ENCODE peak calls at places on chromosomes 5 and 9, in nine cellular contexts. T is lower leg skin; M is mammary epithelial cell; E is stimulated activated CD4-positive, alpha-beta T cell treated with anti-CD3 and anti-CD28 coated beads, Interleukin-1b, Interleukin-23, amount 100 ng/mL, for 24 hours; Z is activated T-cell treated with anti-CD3 and anti-CD28 coated beads, Interleukin-2, amount 50 U/mL, for 48 hours; D is small intestine; G is GM04504; Y is GM06990; H is HCT116. U is an unnamed sample.

GRCh38 chr5:169265888-169266287 is 35.1 kb downstream of the SLIT3 start:
- DNase-seq in T (no peak), M (peak), E (no peak), Z (no peak), D (no peak), G (no peak), Y (no peak), H (no peak), U (no peak)

GRCh38 chr5:124583469-124584350 is 162.7 kb downstream of the ZNF608 start:
- DNase-seq in T (no peak), M (peak), E (no peak), Z (peak), D (peak), G (peak), Y (peak), H (peak), U (no peak)

GRCh38 chr5:170818222-170818621 is 34.7 kb downstream of the GABRP start:
- DNase-seq in T (no peak), M (no peak), E (no peak), Z (no peak), D (no peak), G (peak), Y (no peak), H (no peak), U (no peak)

GRCh38 chr9:135476981-135477380 is 2.6 kb upstream of the PPP1R26 start:
- DNase-seq in T (no peak), M (peak), E (no peak), Z (no peak), D (no peak), G (no peak), Y (no peak), H (no peak), U (no peak)

GRCh38 chr9:117919594-117919993 is 215.4 kb downstream of the TLR4 start:
- DNase-seq in T (no peak), M (no peak), E (no peak), Z (no peak), D (no peak), G (no peak), Y (no peak), H (no peak), U (no peak)

GRCh38 chr5:116492776-116493175 is 81.8 kb downstream of the SEMA6A start:
- DNase-seq in T (no peak), M (peak), E (no peak), Z (no peak), D (peak), G (no peak), Y (no peak), H (no peak), U (no peak)

GRCh38 chr5:96871686-96872085 is 4.6 kb upstream of the ERAP2 start:
- DNase-seq in T (no peak), M (no peak), E (no peak), Z (no peak), D (no peak), G (no peak), Y (no peak), H (no peak), U (no peak)

GRCh38 chr5:41122459-41122858 is 51.3 kb upstream of the MROH2B start:
- DNase-seq in T (no peak), M (no peak), E (no peak), Z (no peak), D (no peak), G (no peak), Y (peak), H (no peak), U (no peak)

GRCh38 chr5:14173419-14174234 is 30.5 kb downstream of the TRIO start:
- DNase-seq in T (no peak), M (no peak), E (no peak), Z (no peak), D (no peak), G (no peak), Y (no peak), H (no peak), U (no peak)

GRCh38 chr5:55865831-55866230 is 14.7 kb downstream of the IL31RA start:
- DNase-seq in T (no peak), M (peak), E (no peak), Z (no peak), D (no peak), G (no peak), Y (no peak), H (no peak), U (no peak)

GRCh38 chr5:56166671-56167070 is 66.5 kb downstream of the ANKRD55 start:
- DNase-seq in T (no peak), M (no peak), E (no peak), Z (no peak), D (no peak), G (no peak), Y (no peak), H (no peak), U (no peak)

GRCh38 chr5:178338750-178339144 is 106.1 kb upstream of the PHYKPL start:
- DNase-seq in T (no peak), M (peak), E (no peak), Z (no peak), D (no peak), G (no peak), Y (no peak), H (no peak), U (no peak)

GRCh38 chr5:63686938-63687337 is 275.3 kb downstream of the HTR1A start:
- DNase-seq in T (peak), M (no peak), E (no peak), Z (no peak), D (no peak), G (no peak), Y (no peak), H (no peak), U (no peak)

GRCh38 chr5:52884453-52884852 is 96.7 kb downstream of the ITGA1 start:
- DNase-seq in T (no peak), M (no peak), E (no peak), Z (no peak), D (no peak), G (no peak), Y (no peak), H (no peak), U (no peak)

GRCh38 chr5:124309241-124309977 is 437.0 kb downstream of the ZNF608 start:
- DNase-seq in T (no peak), M (no peak), E (no peak), Z (no peak), D (no peak), G (no peak), Y (no peak), H (no peak), U (no peak)

U was measured in T-helper 9 cell.